ENCODE peak calls at places on chromosome 1, in seven cellular contexts. One of them, this sample, is unnamed.

GRCh38 chr1:90955769-90956168 is 66.1 kb downstream of the ZNF644 start:
- DNase-seq in posterior cingulate gyrus: no peak
- DNase-seq in ELR: no peak
- DNase-seq in iris pigment epithelial cell: no peak
- DNase-seq in AG08395: no peak
- DNase-seq in activated naive CD4-positive, alpha-beta T cell: no peak
- DNase-seq in cardiac septum: no peak
- DNase-seq in this sample: no peak

GRCh38 chr1:23791434-23792047 is 596 bp downstream of the LYPLA2 start:
- DNase-seq in posterior cingulate gyrus: no peak
- DNase-seq in ELR: peak; percentile 42
- DNase-seq in iris pigment epithelial cell: no peak
- DNase-seq in AG08395: no peak
- DNase-seq in activated naive CD4-positive, alpha-beta T cell: no peak
- DNase-seq in cardiac septum: peak; percentile 78
- DNase-seq in this sample: no peak

GRCh38 chr1:41379741-41380130 is 18.5 kb downstream of the FOXO6 start:
- DNase-seq in posterior cingulate gyrus: no peak
- DNase-seq in ELR: no peak
- DNase-seq in iris pigment epithelial cell: no peak
- DNase-seq in AG08395: no peak
- DNase-seq in activated naive CD4-positive, alpha-beta T cell: no peak
- DNase-seq in cardiac septum: no peak
- DNase-seq in this sample: no peak

GRCh38 chr1:206898089-206898908 is 1.1 kb downstream of the IL24 start:
- DNase-seq in posterior cingulate gyrus: no peak
- DNase-seq in ELR: peak; percentile 84
- DNase-seq in iris pigment epithelial cell: peak; percentile 69
- DNase-seq in AG08395: peak; percentile 63
- DNase-seq in activated naive CD4-positive, alpha-beta T cell: no peak
- DNase-seq in cardiac septum: no peak
- DNase-seq in this sample: no peak

GRCh38 chr1:8419172-8419571 is 101.3 kb downstream of the SLC45A1 start:
- DNase-seq in posterior cingulate gyrus: no peak
- DNase-seq in ELR: no peak
- DNase-seq in iris pigment epithelial cell: peak; percentile 75
- DNase-seq in AG08395: no peak
- DNase-seq in activated naive CD4-positive, alpha-beta T cell: no peak
- DNase-seq in cardiac septum: no peak
- DNase-seq in this sample: no peak

GRCh38 chr1:207818971-207819451 is 67.2 kb downstream of the CD46 start:
- DNase-seq in posterior cingulate gyrus: peak; percentile 74
- DNase-seq in ELR: peak; percentile 84
- DNase-seq in iris pigment epithelial cell: peak; percentile 71
- DNase-seq in AG08395: peak; percentile 52
- DNase-seq in activated naive CD4-positive, alpha-beta T cell: no peak
- DNase-seq in cardiac septum: peak; percentile 76
- DNase-seq in this sample: no peak

GRCh38 chr1:59316497-59317128 is 19.7 kb downstream of the FGGY start:
- DNase-seq in posterior cingulate gyrus: no peak
- DNase-seq in ELR: no peak
- DNase-seq in iris pigment epithelial cell: peak; percentile 76
- DNase-seq in AG08395: peak; percentile 34
- DNase-seq in activated naive CD4-positive, alpha-beta T cell: no peak
- DNase-seq in cardiac septum: no peak
- DNase-seq in this sample: no peak

GRCh38 chr1:235999259-235999925 is 65.5 kb downstream of the NID1 start:
- DNase-seq in posterior cingulate gyrus: no peak
- DNase-seq in ELR: peak; percentile 99
- DNase-seq in iris pigment epithelial cell: peak; percentile 99
- DNase-seq in AG08395: peak; percentile 81
- DNase-seq in activated naive CD4-positive, alpha-beta T cell: no peak
- DNase-seq in cardiac septum: no peak
- DNase-seq in this sample: no peak

GRCh38 chr1:154752273-154753030 is 117.6 kb downstream of the KCNN3 start:
- DNase-seq in posterior cingulate gyrus: no peak
- DNase-seq in ELR: no peak
- DNase-seq in iris pigment epithelial cell: no peak
- DNase-seq in AG08395: no peak
- DNase-seq in activated naive CD4-positive, alpha-beta T cell: no peak
- DNase-seq in cardiac septum: no peak
- DNase-seq in this sample: no peak

GRCh38 chr1:19764848-19765247 is 34.9 kb downstream of the TMCO4 start:
- DNase-seq in posterior cingulate gyrus: no peak
- DNase-seq in ELR: no peak
- DNase-seq in iris pigment epithelial cell: peak; percentile 58
- DNase-seq in AG08395: no peak
- DNase-seq in activated naive CD4-positive, alpha-beta T cell: no peak
- DNase-seq in cardiac septum: no peak
- DNase-seq in this sample: no peak

GRCh38 chr1:233180626-233181364 is 114.7 kb downstream of the PCNX2 start:
- DNase-seq in posterior cingulate gyrus: no peak
- DNase-seq in ELR: no peak
- DNase-seq in iris pigment epithelial cell: peak; percentile 69
- DNase-seq in AG08395: no peak
- DNase-seq in activated naive CD4-positive, alpha-beta T cell: no peak
- DNase-seq in cardiac septum: no peak
- DNase-seq in this sample: no peak

GRCh38 chr1:43608789-43609188 is 41.2 kb upstream of the KDM4A start:
- DNase-seq in posterior cingulate gyrus: no peak
- DNase-seq in ELR: no peak
- DNase-seq in iris pigment epithelial cell: no peak
- DNase-seq in AG08395: no peak
- DNase-seq in activated naive CD4-positive, alpha-beta T cell: no peak
- DNase-seq in cardiac septum: no peak
- DNase-seq in this sample: no peak